ENCODE peak calls at places on chromosomes 12 and 14, in ten cellular contexts. U is non-pigmented ciliary epithelial cell; R is HFFc6; P is iPS-NIHi11; F is SK-N-SH; I is stomach; Z is SK-N-DZ; J is HuH-7.5; X is CD8-positive, alpha-beta T cell; T is cardiac fibroblast. M is an unnamed sample.
A peak's percentile ranks its signal among the peaks of the same experiment; 100 is the strongest.

GRCh38 chr14:24197066-24197465 is 1.8 kb upstream of the TM9SF1 start:
- DNase-seq in F (no peak), P (no peak), U (no peak), Z (no peak), J (no peak), R (no peak), X (no peak), T (no peak), I (no peak), M (no peak)

GRCh38 chr14:21313512-21313911 is 33.6 kb downstream of the RPGRIP1 start:
- DNase-seq in U (no peak), T (no peak), P (no peak), X (no peak), J (no peak), R (no peak), Z (no peak), I (no peak), F (no peak), M (no peak)

GRCh38 chr14:29755311-29756052 is 172.2 kb downstream of the PRKD1 start:
- DNase-seq in R (no peak), Z (no peak), T (peak; percentile 19), U (no peak), F (no peak), X (no peak), P (no peak), J (no peak), I (no peak), M (no peak)

GRCh38 chr12:132837693-132838463 is 9.2 kb upstream of the GOLGA3 start:
- DNase-seq in R (no peak), T (no peak), Z (no peak), F (peak; percentile 32), J (no peak), U (no peak), I (no peak), X (no peak), P (no peak), M (no peak)

GRCh38 chr12:51536159-51536558 is 54.9 kb upstream of the SCN8A start:
- DNase-seq in R (no peak), Z (peak; percentile 50), T (peak; percentile 21), P (no peak), J (no peak), U (no peak), I (no peak), F (no peak), X (no peak), M (no peak)

GRCh38 chr14:79044894-79045624 is 874.9 kb downstream of the NRXN3 start:
- DNase-seq in U (peak; percentile 87), I (no peak), P (peak; percentile 7), T (peak; percentile 97), X (no peak), R (peak; percentile 94), Z (no peak), J (no peak), F (no peak), M (no peak)

GRCh38 chr12:63206908-63207307 is 55.9 kb upstream of the AVPR1A start:
- DNase-seq in I (no peak), R (peak; percentile 3), F (no peak), T (peak; percentile 35), J (peak; percentile 23), X (no peak), Z (peak; percentile 13), U (peak; percentile 9), P (no peak), M (no peak)

GRCh38 chr12:25958254-25959068 is at the start of gene RASSF8:
- DNase-seq in T (peak; percentile 66), I (peak; percentile 69), F (peak; percentile 94), Z (peak; percentile 75), J (peak; percentile 59), P (peak; percentile 91), R (peak; percentile 48), X (no peak), U (no peak), M (peak; percentile 86)

GRCh38 chr12:105141320-105141918 is 33.9 kb downstream of the WASHC4 start:
- DNase-seq in Z (no peak), X (no peak), F (peak; percentile 35), R (no peak), I (no peak), P (no peak), J (no peak), U (no peak), T (no peak), M (no peak)

GRCh38 chr12:52740591-52740990 is 36.6 kb downstream of the KRT76 start:
- DNase-seq in R (no peak), I (no peak), P (no peak), F (peak; percentile 26), T (no peak), U (no peak), Z (no peak), J (no peak), X (no peak), M (no peak)

GRCh38 chr14:62689741-62690140 is 355.5 kb downstream of the KCNH5 start:
- DNase-seq in U (no peak), F (no peak), J (no peak), I (no peak), P (no peak), T (no peak), Z (no peak), R (no peak), X (no peak), M (no peak)

GRCh38 chr12:27733052-27733656 is 22.5 kb downstream of the MRPS35 start:
- DNase-seq in F (peak; percentile 55), I (no peak), X (no peak), T (peak; percentile 66), U (no peak), R (peak; percentile 30), Z (peak; percentile 18), J (no peak), P (peak; percentile 47), M (no peak)

GRCh38 chr12:22935090-22935489 is 310.1 kb downstream of the ETNK1 start:
- DNase-seq in F (no peak), R (no peak), U (no peak), Z (peak; percentile 15), J (no peak), P (peak; percentile 27), I (no peak), T (peak; percentile 45), X (no peak), M (no peak)

GRCh38 chr14:102280376-102280962 is 24.5 kb downstream of the MOK start:
- DNase-seq in T (peak; percentile 100), J (no peak), X (no peak), R (peak; percentile 97), P (no peak), U (peak; percentile 97), I (no peak), F (no peak), Z (no peak), M (no peak)

GRCh38 chr12:93186131-93186530 is 191.6 kb upstream of the NUDT4 start:
- DNase-seq in J (no peak), Z (no peak), I (no peak), F (no peak), X (no peak), T (peak; percentile 63), U (no peak), P (no peak), R (no peak), M (no peak)

GRCh38 chr14:36605506-36605857 is 23.1 kb upstream of the NKX2-8 start:
- DNase-seq in U (no peak), R (no peak), I (no peak), J (no peak), T (peak; percentile 24), X (no peak), F (no peak), Z (no peak), P (no peak), M (no peak)

GRCh38 chr14:65462411-65462810 is 49.9 kb downstream of the FUT8 start:
- DNase-seq in F (no peak), X (no peak), I (no peak), R (peak; percentile 63), P (no peak), U (peak; percentile 62), J (no peak), T (peak; percentile 56), Z (no peak), M (no peak)

GRCh38 chr12:89390802-89391673 is 38.7 kb upstream of the DUSP6 start:
- DNase-seq in U (peak; percentile 61), R (peak; percentile 68), X (no peak), Z (no peak), F (no peak), J (no peak), I (no peak), P (no peak), T (peak; percentile 94), M (no peak)

GRCh38 chr12:9256341-9256740 is 48.1 kb upstream of the PZP start:
- DNase-seq in T (no peak), F (peak; percentile 25), J (no peak), R (no peak), I (no peak), X (no peak), P (no peak), Z (no peak), U (no peak), M (no peak)

GRCh38 chr12:8785499-8785898 is 36.9 kb upstream of the A2ML1 start:
- DNase-seq in J (no peak), F (no peak), Z (no peak), T (no peak), R (no peak), I (no peak), X (no peak), U (no peak), P (no peak), M (no peak)

GRCh38 chr12:5733136-5733755 is 211.8 kb downstream of the ANO2 start:
- DNase-seq in P (no peak), F (no peak), Z (no peak), T (no peak), J (no peak), U (no peak), R (no peak), I (peak; percentile 56), X (no peak), M (no peak)

GRCh38 chr12:30847259-30847658 is 79.3 kb upstream of the TSPAN11 start:
- DNase-seq in X (no peak), F (peak; percentile 44), U (no peak), I (no peak), Z (peak; percentile 79), T (peak; percentile 87), J (no peak), P (no peak), R (peak; percentile 73), M (no peak)